ENCODE peak calls at places on chromosomes 11 and 22, in six cellular contexts. S is activated CD8-positive, alpha-beta memory T cell treated with anti-CD3 and anti-CD28 coated beads for 1 hour; D is iris pigment epithelial cell; J is choroid plexus epithelial cell; U is upper lobe of left lung; N is naive thymus-derived CD4-positive, alpha-beta T cell. Q is an unnamed sample.

GRCh38 chr22:23313791-23314567 is 133.7 kb downstream of the BCR start:
- DNase-seq in S (no peak), D (no peak), J (no peak), U (no peak), N (no peak), Q (no peak)

GRCh38 chr11:32987851-32988250 is 27.8 kb upstream of the DEPDC7 start:
- DNase-seq in S (no peak), D (no peak), J (no peak), U (no peak), N (no peak), Q (no peak)

GRCh38 chr11:20367313-20367948 is 3.9 kb downstream of the HTATIP2 start:
- DNase-seq in S (no peak), D (peak), J (peak), U (no peak), N (no peak), Q (no peak)

GRCh38 chr11:102361100-102362021 is 14.3 kb downstream of the BIRC2 start:
- DNase-seq in S (no peak), D (peak), J (peak), U (no peak), N (peak), Q (no peak)

GRCh38 chr11:30504468-30504867 is 81.7 kb downstream of the MPPED2 start:
- DNase-seq in S (no peak), D (no peak), J (no peak), U (no peak), N (no peak), Q (no peak)

GRCh38 chr11:70587095-70587389 is 188.7 kb downstream of the CTTN start:
- DNase-seq in S (no peak), D (no peak), J (no peak), U (no peak), N (no peak), Q (peak)

GRCh38 chr22:50246242-50247175 is 1.7 kb upstream of the TUBGCP6 start:
- DNase-seq in S (no peak), D (no peak), J (no peak), U (peak), N (no peak), Q (no peak)

GRCh38 chr11:26946209-26946828 is 47.6 kb upstream of the FIBIN start:
- DNase-seq in S (no peak), D (peak), J (peak), U (no peak), N (no peak), Q (no peak)

GRCh38 chr11:73404048-73404447 is 27.8 kb downstream of the RELT start:
- DNase-seq in S (no peak), D (peak), J (peak), U (no peak), N (no peak), Q (no peak)

GRCh38 chr11:124900464-124900863 is 2.8 kb upstream of the ROBO4 start:
- DNase-seq in S (no peak), D (peak), J (peak), U (no peak), N (no peak), Q (no peak)

GRCh38 chr11:3632070-3632660 is 9.6 kb downstream of the ART5 start:
- DNase-seq in S (no peak), D (no peak), J (no peak), U (no peak), N (no peak), Q (no peak)

GRCh38 chr11:47565340-47566165 is at the start of gene PTPMT1:
- DNase-seq in S (no peak), D (peak), J (peak), U (peak), N (peak), Q (no peak)

GRCh38 chr22:30062934-30063333 is 17.3 kb upstream of the HORMAD2 start:
- DNase-seq in S (no peak), D (no peak), J (no peak), U (no peak), N (no peak), Q (no peak)

GRCh38 chr11:15113381-15113780 is 1.3 kb upstream of the INSC start:
- DNase-seq in S (no peak), D (no peak), J (no peak), U (no peak), N (no peak), Q (no peak)

GRCh38 chr11:35688023-35688422 is 25.4 kb downstream of the TRIM44 start:
- DNase-seq in S (no peak), D (peak), J (peak), U (no peak), N (no peak), Q (no peak)

GRCh38 chr11:123707606-123708205 is 33.8 kb downstream of the ZNF202 start:
- DNase-seq in S (peak), D (peak), J (peak), U (no peak), N (peak), Q (no peak)

GRCh38 chr22:45212306-45212709 is 28.4 kb downstream of the KIAA0930 start:
- DNase-seq in S (no peak), D (peak), J (peak), U (peak), N (no peak), Q (peak)

GRCh38 chr11:8963569-8964323 is 496 bp downstream of the TMEM9B start:
- DNase-seq in S (peak), D (peak), J (peak), U (no peak), N (peak), Q (peak)

GRCh38 chr11:68763181-68763721 is 11.9 kb upstream of the TESMIN start:
- DNase-seq in S (no peak), D (no peak), J (peak), U (no peak), N (no peak), Q (no peak)

GRCh38 chr11:33027846-33028536 is 11.4 kb upstream of the TCP11L1 start:
- DNase-seq in S (no peak), D (peak), J (peak), U (no peak), N (no peak), Q (no peak)

GRCh38 chr22:49290286-49290685 is 537.4 kb downstream of the BRD1 start:
- DNase-seq in S (no peak), D (no peak), J (no peak), U (no peak), N (no peak), Q (no peak)

GRCh38 chr11:328012-328411 is 7.4 kb upstream of the IFITM3 start:
- DNase-seq in S (no peak), D (no peak), J (no peak), U (no peak), N (no peak), Q (no peak)

GRCh38 chr11:71202966-71203365 is 49.4 kb downstream of the SHANK2 start:
- DNase-seq in S (no peak), D (no peak), J (no peak), U (no peak), N (no peak), Q (no peak)

Q was measured in RWPE2.